ENCODE peak calls at places on chromosomes 7 and 10, in five cellular contexts. Z is suprapubic skin; V is CD8-positive, alpha-beta T cell; D is fibroblast of mammary gland; I is CD4-positive, alpha-beta memory T cell. Q is an unnamed sample.

GRCh38 chr7:152464312-152465117 is 28.7 kb upstream of the KMT2C start:
- DNase-seq in Z (peak), D (peak), I (no peak), V (peak), Q (peak)

GRCh38 chr10:101566333-101567164 is 21.5 kb downstream of the POLL start:
- DNase-seq in V (no peak), D (no peak), Z (no peak), I (no peak), Q (no peak)

GRCh38 chr10:7027237-7027912 is 383.5 kb downstream of the SFMBT2 start:
- DNase-seq in V (no peak), Z (no peak), D (no peak), I (no peak), Q (no peak)

GRCh38 chr10:77773631-77774426 is 136.2 kb upstream of the KCNMA1 start:
- DNase-seq in Z (no peak), I (no peak), V (no peak), D (no peak), Q (no peak)

GRCh38 chr7:122487131-122487530 is 182.6 kb upstream of the FEZF1 start:
- DNase-seq in D (peak), V (no peak), I (no peak), Z (no peak), Q (no peak)

GRCh38 chr7:11524476-11525398 is 307.3 kb downstream of the THSD7A start:
- DNase-seq in D (no peak), V (no peak), Z (no peak), I (no peak), Q (no peak)

GRCh38 chr10:23191764-23192395 is at the start of gene PTF1A:
- DNase-seq in D (no peak), I (no peak), V (no peak), Z (no peak), Q (no peak)

GRCh38 chr7:95905165-95905564 is 132.8 kb downstream of the DYNC1I1 start:
- DNase-seq in Z (no peak), V (no peak), D (no peak), I (no peak), Q (no peak)

GRCh38 chr10:83273035-83273434 is 866.3 kb upstream of the GHITM start:
- DNase-seq in V (no peak), D (no peak), I (no peak), Z (no peak), Q (no peak)

GRCh38 chr7:149027560-149028345 is 552 bp downstream of the PDIA4 start:
- DNase-seq in V (peak), I (peak), Z (peak), D (peak), Q (no peak)

GRCh38 chr10:28211759-28212158 is 91.1 kb downstream of the MPP7 start:
- DNase-seq in Z (no peak), V (no peak), I (no peak), D (no peak), Q (no peak)

GRCh38 chr10:5564537-5565204 is 39.9 kb downstream of the CALML3 start:
- DNase-seq in Z (peak), D (no peak), V (peak), I (peak), Q (no peak)

GRCh38 chr10:35172574-35172973 is 45.9 kb downstream of the CREM start:
- DNase-seq in D (peak), I (no peak), V (no peak), Z (no peak), Q (no peak)

GRCh38 chr7:130009848-130010688 is 41.1 kb downstream of the ZC3HC1 start:
- DNase-seq in D (peak), I (no peak), Z (peak), V (no peak), Q (no peak)

GRCh38 chr7:73647725-73648592 is 19.7 kb upstream of the VPS37D start:
- DNase-seq in Z (no peak), V (peak), I (peak), D (no peak), Q (no peak)
- H3K4me3 ChIP-seq in Z (peak), V (peak), I (peak), D (no peak), Q (peak)

DNA sequence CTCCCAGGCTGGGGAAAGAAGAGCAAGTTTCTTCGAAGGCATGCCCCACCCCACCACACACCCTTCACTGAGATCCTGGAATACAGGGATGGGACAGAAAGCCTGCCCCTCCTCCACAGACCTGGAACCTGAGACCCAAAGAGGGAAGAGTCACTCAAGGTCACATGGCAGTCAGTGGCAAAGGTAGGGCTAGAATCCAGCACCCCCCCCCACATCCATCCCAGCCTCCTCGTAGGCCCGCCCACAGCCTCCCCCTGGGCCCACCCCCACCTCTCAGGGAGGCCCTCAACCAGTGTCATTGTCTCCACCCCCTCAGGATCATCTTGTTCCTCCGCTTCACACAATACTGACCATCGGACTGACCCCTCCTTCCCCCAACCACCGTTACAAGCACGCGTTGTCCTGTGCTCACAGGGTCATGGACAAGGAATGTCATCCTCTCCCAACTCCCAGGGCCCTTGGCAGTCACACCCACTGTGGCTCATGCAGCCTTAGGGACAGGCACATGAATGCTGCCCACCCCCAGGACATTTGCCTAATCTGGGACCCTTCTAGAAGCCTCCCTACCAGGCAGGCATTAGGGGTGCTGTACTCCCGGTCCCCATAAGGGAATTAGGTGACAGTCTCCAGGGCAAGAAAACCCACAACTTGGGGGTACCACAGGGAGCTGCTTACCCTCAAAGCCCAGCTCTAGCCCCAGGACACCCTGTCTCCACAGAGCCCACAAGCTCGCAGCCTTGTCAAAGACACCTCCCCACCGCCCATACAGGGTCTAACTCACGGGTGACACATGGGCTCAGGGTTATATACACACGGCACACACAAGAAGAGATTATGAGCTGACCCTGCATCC is 1.4 kb downstream of the KCNH2 start:
- DNase-seq in V (no peak), Z (no peak), D (no peak), I (no peak), Q (no peak)
- H3K4me3 ChIP-seq in V (no peak), Z (no peak), D (no peak), I (no peak), Q (no peak)

DNA sequence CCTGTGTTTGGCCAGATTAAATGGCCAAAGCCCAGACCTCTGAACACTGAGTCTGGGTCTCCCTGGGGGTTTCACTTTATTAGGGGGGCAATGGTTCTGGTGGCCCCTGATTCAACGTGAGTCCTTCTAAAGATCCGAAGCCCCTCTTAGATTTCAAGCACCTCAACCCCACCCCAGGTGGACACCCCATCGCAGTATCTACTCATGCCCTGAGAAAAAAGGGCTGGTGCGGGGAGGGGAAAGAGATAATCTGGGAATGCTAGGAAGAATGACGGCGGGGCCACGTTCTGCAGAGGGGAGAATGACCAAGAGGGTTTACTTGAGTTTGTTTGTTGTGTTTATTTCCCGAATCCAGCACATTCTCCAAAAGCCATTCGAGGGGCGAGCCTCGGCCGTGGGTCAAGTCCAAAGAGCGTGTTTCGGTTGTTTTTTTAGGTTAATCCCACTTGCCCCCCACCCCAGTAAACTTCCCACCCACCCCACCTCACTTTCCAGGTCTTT is 832 bp downstream of the PDLIM1 start:
- DNase-seq in V (no peak), D (no peak), I (no peak), Z (no peak), Q (no peak)
- H3K4me3 ChIP-seq in V (no peak), D (peak), I (no peak), Z (peak), Q (peak)

GRCh38 chr10:129756912-129757861 is 206.9 kb downstream of the EBF3 start:
- DNase-seq in V (no peak), D (peak), Z (no peak), I (no peak), Q (no peak)
- H3K4me3 ChIP-seq in V (no peak), D (no peak), Z (peak), I (no peak), Q (no peak)

Q was measured in LNCaP clone FGC.